ENCODE peak calls at places on chromosome 17, in seven cellular contexts. F, P, C, Y, S, X and E are unnamed samples.

GRCh38 chr17:21243516-21244303 is 9.5 kb downstream of the NATD1 start:
- DNase-seq in C (no peak), F (no peak), S (no peak), P (no peak), Y (no peak), X (no peak), E (no peak)

GRCh38 chr17:62671553-62671952 is 44.1 kb downstream of the MRC2 start:
- DNase-seq in P (no peak), S (no peak), F (no peak), Y (no peak), C (no peak), X (no peak), E (no peak)

GRCh38 chr17:75842963-75843576 is 1.1 kb downstream of the UNC13D start:
- DNase-seq in X (no peak), F (no peak), S (no peak), Y (no peak), P (peak), C (no peak), E (no peak)

GRCh38 chr17:82791532-82791931 is 39.7 kb downstream of the TBCD start:
- DNase-seq in P (no peak), F (peak), C (no peak), X (no peak), S (peak), Y (no peak), E (no peak)

GRCh38 chr17:33513769-33514168 is 220.7 kb upstream of the ASIC2 start:
- DNase-seq in Y (no peak), C (no peak), X (no peak), P (no peak), S (no peak), F (no peak), E (no peak)

GRCh38 chr17:39674702-39675389 is 6.6 kb downstream of the PNMT start:
- DNase-seq in C (no peak), F (no peak), P (no peak), S (no peak), X (no peak), Y (no peak), E (no peak)

GRCh38 chr17:54883939-54884338 is 16.7 kb upstream of the TOM1L1 start:
- DNase-seq in C (no peak), S (no peak), Y (no peak), F (no peak), P (no peak), X (no peak), E (no peak)

GRCh38 chr17:77343031-77343866 is 202.5 kb downstream of the SEC14L1 start:
- DNase-seq in X (peak), Y (no peak), S (no peak), C (no peak), P (no peak), F (no peak), E (no peak)

GRCh38 chr17:41211845-41212466 is 14.5 kb upstream of the KRTAP9-2 start:
- DNase-seq in X (no peak), S (peak), F (peak), C (no peak), Y (no peak), P (no peak), E (no peak)

GRCh38 chr17:29563816-29564215 is 3.0 kb downstream of the ABHD15 start:
- DNase-seq in S (no peak), C (no peak), F (no peak), Y (no peak), X (no peak), P (no peak), E (no peak)

GRCh38 chr17:71801301-71801700 is 319.5 kb upstream of the SOX9 start:
- DNase-seq in P (no peak), Y (no peak), C (peak), F (no peak), S (no peak), X (no peak), E (peak)

GRCh38 chr17:35022536-35023063 is 40.9 kb downstream of the RFFL start:
- DNase-seq in F (peak), S (peak), C (peak), Y (no peak), P (peak), X (no peak), E (peak)

GRCh38 chr17:15281909-15282308 is 16.8 kb upstream of the PMP22 start:
- DNase-seq in F (no peak), Y (no peak), C (no peak), P (no peak), S (peak), X (no peak), E (no peak)

GRCh38 chr17:81712468-81713003 is 452 bp downstream of the SLC25A10 start:
- DNase-seq in Y (peak), F (no peak), S (peak), X (peak), P (no peak), C (no peak), E (peak)

GRCh38 chr17:61216066-61216465 is 183.6 kb upstream of the TBX2 start:
- DNase-seq in X (no peak), S (no peak), F (no peak), Y (no peak), P (no peak), C (no peak), E (no peak)

GRCh38 chr17:47802341-47803022 is 19.1 kb downstream of the OSBPL7 start:
- DNase-seq in C (no peak), S (peak), Y (no peak), P (peak), X (peak), F (no peak), E (no peak)

GRCh38 chr17:82237746-82238561 is 9.1 kb downstream of the SLC16A3 start:
- DNase-seq in C (no peak), X (no peak), F (no peak), P (no peak), S (no peak), Y (no peak), E (no peak)

GRCh38 chr17:67506966-67507365 is 129.9 kb downstream of the PITPNC1 start:
- DNase-seq in C (no peak), S (peak), X (no peak), Y (no peak), P (no peak), F (peak), E (no peak)

GRCh38 chr17:72030067-72030899 is 90.5 kb upstream of the SOX9 start:
- DNase-seq in F (peak), P (peak), X (peak), Y (peak), C (peak), S (peak), E (peak)

GRCh38 chr17:49696233-49696761 is 11.5 kb downstream of the SLC35B1 start:
- DNase-seq in P (peak), S (no peak), C (peak), F (no peak), Y (no peak), X (no peak), E (no peak)

GRCh38 chr17:48904428-48904827 is 3.8 kb upstream of the UBE2Z start:
- DNase-seq in C (no peak), S (no peak), X (no peak), Y (no peak), F (no peak), P (no peak), E (no peak)

GRCh38 chr17:57868007-57868774 is 18.3 kb upstream of the MRPS23 start:
- DNase-seq in S (peak), Y (no peak), P (peak), C (no peak), X (peak), F (peak), E (no peak)

GRCh38 chr17:10116676-10117075 is 81.7 kb downstream of the GAS7 start:
- DNase-seq in F (no peak), P (no peak), X (no peak), C (no peak), Y (no peak), S (no peak), E (no peak)

GRCh38 chr17:49074851-49075540 is 57.6 kb upstream of the B4GALNT2 start:
- DNase-seq in F (no peak), Y (no peak), P (no peak), C (no peak), X (no peak), S (no peak), E (no peak)

GRCh38 chr17:38333635-38334295 is 10.0 kb downstream of the GPR179 start:
- DNase-seq in F (no peak), C (no peak), X (peak), P (peak), Y (peak), S (peak), E (no peak)

GRCh38 chr17:44438634-44439033 is 49.2 kb upstream of the ITGA2B start:
- DNase-seq in C (no peak), X (no peak), S (no peak), Y (no peak), F (no peak), P (no peak), E (no peak)

GRCh38 chr17:75078097-75079022 is 9.4 kb upstream of the SLC16A5 start:
- DNase-seq in S (peak), X (no peak), F (no peak), C (no peak), P (peak), Y (no peak), E (no peak)